ENCODE peak calls at places on chromosomes 16 and 17, in ten cellular contexts. T is NCI-H1694, D is DND-41, W is SW 1271, O is left cardiac atrium, K is right cardiac atrium, L is AG04450, J is fibroblast of the aortic adventitia, F is RWPE1, H is mesenchymal stem cell. C is an unnamed sample.
A peak's percentile ranks its signal among the peaks of the same experiment; 100 is the strongest.

GRCh38 chr16:11497329-11497805 is 89.4 kb downstream of the LITAF start:
- DNase-seq in T (peak; percentile 50), D (peak; percentile 41), W (peak; percentile 44), O (peak; percentile 91), K (peak; percentile 96), L (no peak), J (peak; percentile 60), F (peak; percentile 93), H (peak; percentile 69), C (peak; percentile 88)

GRCh38 chr16:2008009-2008526 is 1.6 kb downstream of the ZNF598 start:
- DNase-seq in T (no peak), D (peak; percentile 67), W (no peak), O (peak; percentile 68), K (no peak), L (no peak), J (peak; percentile 80), F (peak; percentile 88), H (no peak), C (no peak)

GRCh38 chr16:67961551-67961957 is 6.9 kb downstream of the SLC12A4 start:
- DNase-seq in T (no peak), D (no peak), W (no peak), O (peak; percentile 74), K (no peak), L (no peak), J (no peak), F (peak; percentile 96), H (no peak), C (no peak)

GRCh38 chr17:68909066-68909465 is 46.1 kb downstream of the ABCA8 start:
- DNase-seq in T (no peak), D (no peak), W (no peak), O (peak; percentile 53), K (no peak), L (peak; percentile 72), J (peak; percentile 97), F (peak; percentile 78), H (peak; percentile 98), C (no peak)

GRCh38 chr16:53281280-53281679 is 153.0 kb upstream of the RBL2 start:
- DNase-seq in T (no peak), D (no peak), W (no peak), O (no peak), K (no peak), L (no peak), J (peak; percentile 43), F (no peak), H (no peak), C (no peak)

GRCh38 chr17:34226011-34226410 is 29.1 kb upstream of the CCL2 start:
- DNase-seq in T (no peak), D (no peak), W (no peak), O (no peak), K (no peak), L (no peak), J (no peak), F (no peak), H (no peak), C (no peak)

GRCh38 chr17:51260960-51261958 is 913 bp downstream of the UTP18 start:
- DNase-seq in T (peak; percentile 39), D (peak; percentile 85), W (no peak), O (peak; percentile 73), K (peak; percentile 88), L (no peak), J (no peak), F (peak; percentile 62), H (peak; percentile 42), C (peak; percentile 57)

GRCh38 chr17:55086635-55087058 is 118.1 kb downstream of the STXBP4 start:
- DNase-seq in T (peak; percentile 17), D (no peak), W (no peak), O (no peak), K (no peak), L (peak; percentile 58), J (peak; percentile 91), F (no peak), H (peak; percentile 69), C (peak; percentile 21)

GRCh38 chr16:24844101-24845030 is 1.4 kb upstream of the SLC5A11 start:
- DNase-seq in T (no peak), D (no peak), W (no peak), O (no peak), K (no peak), L (no peak), J (peak; percentile 20), F (peak; percentile 35), H (no peak), C (no peak)

GRCh38 chr17:75078097-75079022 is 9.4 kb upstream of the SLC16A5 start:
- DNase-seq in T (no peak), D (no peak), W (no peak), O (no peak), K (peak; percentile 52), L (peak; percentile 32), J (peak; percentile 66), F (peak; percentile 62), H (peak; percentile 70), C (no peak)

C was measured in NCI-H446.